ENCODE peak calls at places on chromosomes 12 and 14, in six cellular contexts. T, X, U, P, W and Z are unnamed samples.

GRCh38 chr12:104852904-104853303 is 105.2 kb downstream of the SLC41A2 start:
- DNase-seq in T (no peak), X (no peak), U (no peak), P (no peak), W (no peak), Z (no peak)

GRCh38 chr12:58976146-58976545 is 55.8 kb upstream of the LRIG3 start:
- DNase-seq in T (no peak), X (no peak), U (no peak), P (no peak), W (no peak), Z (no peak)

GRCh38 chr12:70919597-70920035 is 922 bp downstream of the PTPRR start:
- DNase-seq in T (no peak), X (no peak), U (peak; percentile 29), P (no peak), W (no peak), Z (no peak)

GRCh38 chr12:52401926-52402325 is 4.2 kb downstream of the KRT82 start:
- DNase-seq in T (no peak), X (no peak), U (peak; percentile 28), P (no peak), W (no peak), Z (no peak)

GRCh38 chr12:121958521-121959240 is 40.3 kb downstream of the CFAP251 start:
- DNase-seq in T (no peak), X (no peak), U (no peak), P (no peak), W (no peak), Z (peak; percentile 11)

GRCh38 chr14:95531473-95531872 is 3.4 kb upstream of the GLRX5 start:
- DNase-seq in T (no peak), X (no peak), U (peak; percentile 91), P (no peak), W (no peak), Z (peak; percentile 74)

GRCh38 chr14:99123208-99123870 is 148.7 kb downstream of the BCL11B start:
- DNase-seq in T (no peak), X (no peak), U (no peak), P (no peak), W (peak; percentile 31), Z (no peak)

GRCh38 chr14:45526715-45527549 is 273.9 kb upstream of the MIS18BP1 start:
- DNase-seq in T (peak; percentile 63), X (no peak), U (peak; percentile 17), P (peak; percentile 51), W (no peak), Z (no peak)

GRCh38 chr12:129871991-129872969 is 31.5 kb downstream of the TMEM132D start:
- DNase-seq in T (no peak), X (no peak), U (no peak), P (no peak), W (no peak), Z (no peak)

GRCh38 chr12:46580445-46580844 is 207.9 kb upstream of the SLC38A2 start:
- DNase-seq in T (no peak), X (no peak), U (no peak), P (no peak), W (no peak), Z (no peak)

GRCh38 chr14:90397401-90398314 is 829 bp downstream of the CALM1 start:
- DNase-seq in T (peak; percentile 34), X (no peak), U (no peak), P (peak; percentile 85), W (peak; percentile 82), Z (peak; percentile 37)

GRCh38 chr14:100290607-100291304 is 15.5 kb downstream of the SLC25A29 start:
- DNase-seq in T (peak; percentile 86), X (no peak), U (no peak), P (peak; percentile 40), W (no peak), Z (no peak)

GRCh38 chr12:54032627-54033100 is at the start of gene HOXC5:
- DNase-seq in T (peak; percentile 32), X (peak; percentile 14), U (peak; percentile 70), P (peak; percentile 72), W (peak; percentile 86), Z (peak; percentile 28)

DNA sequence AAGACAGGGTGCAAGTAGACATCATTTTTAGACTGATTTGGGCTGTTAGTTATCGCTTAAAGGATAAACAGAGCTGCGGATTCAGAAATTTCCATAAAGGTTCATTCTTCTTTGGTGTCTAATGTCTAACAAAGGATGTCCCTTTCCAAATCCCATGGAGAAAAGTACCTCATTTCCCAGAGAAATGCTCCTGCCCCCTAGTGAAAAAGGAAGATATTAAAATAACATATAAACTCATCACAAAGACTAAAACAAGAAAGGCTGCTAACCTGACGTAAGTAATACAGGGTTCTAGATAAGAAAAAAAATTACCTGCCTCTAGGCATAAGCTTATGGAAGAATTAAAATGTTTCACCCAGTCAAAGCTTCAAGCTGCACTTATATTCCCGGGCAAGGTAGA is 22.8 kb downstream of the ARMH4 start:
- DNase-seq in T (no peak), X (no peak), U (no peak), P (no peak), W (no peak), Z (no peak)
- TF ChIP-seq CTCF in T (no peak), X (no peak), U (peak; percentile 23), P (no peak), W (no peak), Z (peak; percentile 57)

DNA sequence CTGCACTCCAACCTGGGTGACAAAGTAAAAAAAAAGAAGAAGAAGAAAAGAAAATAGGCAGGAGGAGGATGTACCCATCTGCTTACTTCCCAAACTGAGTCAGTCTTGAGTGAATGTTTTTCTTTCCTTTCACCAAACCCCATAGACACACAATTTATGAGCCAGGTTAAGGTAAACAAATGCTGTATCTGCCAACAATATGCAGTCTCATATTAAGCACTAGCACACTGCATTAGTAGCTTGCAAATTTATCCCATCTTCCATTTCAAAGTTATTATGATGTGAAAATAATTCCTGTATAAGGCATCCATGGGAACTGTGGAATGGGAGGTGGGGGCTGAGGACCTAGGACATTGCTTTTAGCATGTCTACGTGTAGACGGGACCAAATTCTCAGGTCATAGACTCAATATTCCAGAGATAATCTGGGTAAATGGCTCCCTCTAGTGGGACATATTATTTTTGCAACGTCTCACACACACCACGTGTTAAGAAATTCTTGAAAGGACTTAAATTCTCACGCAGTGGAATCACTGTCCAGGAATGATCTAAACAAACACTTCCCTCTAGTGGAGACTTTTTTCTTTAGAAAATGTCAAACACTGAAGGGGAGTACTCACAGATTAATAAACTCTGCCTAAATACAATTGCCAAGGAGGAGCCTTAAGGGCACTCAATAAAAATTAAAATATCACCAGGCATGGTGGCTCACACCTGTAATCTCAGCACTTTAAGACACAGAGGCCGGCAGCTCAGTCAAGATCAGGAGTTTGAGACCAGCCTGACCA is 17.1 kb upstream of the OR10P1 start:
- DNase-seq in T (peak; percentile 92), X (peak; percentile 76), U (peak; percentile 97), P (no peak), W (no peak), Z (peak; percentile 92)
- TF ChIP-seq CTCF in T (peak; percentile 87), X (peak; percentile 65), U (peak; percentile 57), P (peak; percentile 84), W (peak; percentile 76), Z (peak; percentile 99)

GRCh38 chr14:91509878-91510170 is 286 bp downstream of the PPP4R3A start:
- DNase-seq in T (no peak), X (no peak), U (no peak), P (no peak), W (no peak), Z (no peak)
- TF ChIP-seq CTCF in T (no peak), X (no peak), U (no peak), P (no peak), W (no peak), Z (no peak)

GRCh38 chr14:68926236-68926635 is 52.9 kb downstream of the ACTN1 start:
- DNase-seq in T (no peak), X (no peak), U (peak; percentile 41), P (no peak), W (no peak), Z (no peak)
- TF ChIP-seq CTCF in T (peak; percentile 47), X (peak; percentile 30), U (peak; percentile 64), P (peak; percentile 10), W (peak; percentile 31), Z (peak; percentile 74)

GRCh38 chr14:105622329-105622955 is 96.1 kb downstream of the TMEM121 start:
- DNase-seq in T (no peak), X (no peak), U (no peak), P (no peak), W (no peak), Z (no peak)

GRCh38 chr14:105616802-105617192 is 90.4 kb downstream of the TMEM121 start:
- DNase-seq in T (no peak), X (no peak), U (no peak), P (peak; percentile 67), W (peak; percentile 65), Z (no peak)

DNA sequence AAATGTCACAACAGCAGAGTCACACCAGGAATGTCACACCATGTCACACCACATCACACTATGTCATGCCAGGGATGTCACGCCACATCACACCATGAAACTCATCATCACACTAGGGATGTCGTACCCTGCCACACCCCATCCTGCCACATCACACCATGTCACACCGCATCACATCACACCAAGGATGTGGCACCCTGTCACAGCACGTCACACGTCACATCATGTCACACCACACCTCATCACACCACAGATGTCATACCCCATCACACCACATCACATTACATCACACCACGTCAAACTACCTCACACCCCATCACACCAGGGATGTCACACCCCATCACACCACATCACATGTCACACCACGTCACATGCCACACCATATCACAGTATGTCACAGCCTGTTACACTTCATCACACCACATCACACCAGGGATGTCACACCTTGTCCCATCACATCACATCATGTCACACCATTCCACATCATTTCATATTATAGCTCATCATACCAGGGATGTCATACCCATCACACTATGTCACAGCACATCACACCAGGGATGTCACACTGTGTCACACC is 90.9 kb downstream of the TMEM121 start:
- DNase-seq in T (no peak), X (no peak), U (no peak), P (no peak), W (peak; percentile 64), Z (no peak)
- TF ChIP-seq CTCF in T (no peak), X (no peak), U (no peak), P (no peak), W (no peak), Z (no peak)

DNA sequence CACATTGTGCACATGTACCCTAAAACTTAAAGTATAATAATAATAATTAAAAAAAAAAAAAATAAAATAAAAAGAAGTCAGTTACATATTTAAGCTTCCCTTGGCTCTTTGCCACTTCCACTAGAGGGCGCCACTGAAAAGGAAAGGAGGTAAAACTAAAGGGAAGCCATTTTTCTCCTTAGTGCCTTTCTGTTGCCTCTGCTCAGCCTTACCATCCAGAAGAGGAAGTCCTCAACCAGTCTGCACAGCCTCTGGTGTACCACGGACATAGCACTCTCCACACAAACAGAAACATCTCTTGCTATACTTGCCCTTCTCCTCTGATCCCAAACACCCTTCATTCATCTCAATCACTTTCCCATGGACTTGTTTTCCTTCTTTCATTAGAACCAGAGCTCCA is 169.0 kb upstream of the EEA1 start:
- DNase-seq in T (no peak), X (no peak), U (peak; percentile 74), P (peak; percentile 65), W (no peak), Z (peak; percentile 25)
- TF ChIP-seq CTCF in T (peak; percentile 43), X (peak; percentile 28), U (peak; percentile 43), P (peak; percentile 66), W (peak; percentile 36), Z (peak; percentile 82)

GRCh38 chr14:59330455-59330854 is 134.7 kb downstream of the GPR135 start:
- DNase-seq in T (no peak), X (no peak), U (no peak), P (no peak), W (no peak), Z (no peak)
- TF ChIP-seq CTCF in T (no peak), X (no peak), U (no peak), P (no peak), W (no peak), Z (no peak)